ENCODE peak calls at places on chromosomes 5 and 9, in nine cellular contexts. One of them, this sample, is unnamed.

GRCh38 chr5:88438006-88438405 is 169.4 kb upstream of the TMEM161B start:
- DNase-seq in testis: no peak
- DNase-seq in tibial nerve: no peak
- DNase-seq in body of pancreas: no peak
- DNase-seq in mesenchymal stem cell: no peak
- DNase-seq in right lobe of liver: no peak
- DNase-seq in SK-N-SH: no peak
- DNase-seq in fibroblast of lung: no peak
- DNase-seq in endothelial cell of umbilical vein: no peak
- DNase-seq in this sample: no peak

GRCh38 chr9:32738501-32739172 is 44.7 kb upstream of the TMEM215 start:
- DNase-seq in testis: no peak
- DNase-seq in tibial nerve: no peak
- DNase-seq in body of pancreas: no peak
- DNase-seq in mesenchymal stem cell: no peak
- DNase-seq in right lobe of liver: no peak
- DNase-seq in SK-N-SH: no peak
- DNase-seq in fibroblast of lung: no peak
- DNase-seq in endothelial cell of umbilical vein: no peak
- DNase-seq in this sample: no peak

GRCh38 chr9:16058131-16058549 is 505.3 kb downstream of the CCDC171 start:
- DNase-seq in testis: no peak
- DNase-seq in tibial nerve: no peak
- DNase-seq in body of pancreas: no peak
- DNase-seq in mesenchymal stem cell: peak
- DNase-seq in right lobe of liver: no peak
- DNase-seq in SK-N-SH: no peak
- DNase-seq in fibroblast of lung: peak
- DNase-seq in endothelial cell of umbilical vein: peak
- DNase-seq in this sample: no peak

GRCh38 chr9:131762356-131762932 is 22.6 kb upstream of the RAPGEF1 start:
- DNase-seq in testis: peak
- DNase-seq in tibial nerve: peak
- DNase-seq in body of pancreas: peak
- DNase-seq in mesenchymal stem cell: peak
- DNase-seq in right lobe of liver: peak
- DNase-seq in SK-N-SH: peak
- DNase-seq in fibroblast of lung: peak
- DNase-seq in endothelial cell of umbilical vein: peak
- DNase-seq in this sample: peak

GRCh38 chr5:10699281-10699874 is 61.7 kb downstream of the DAP start:
- DNase-seq in testis: no peak
- DNase-seq in tibial nerve: no peak
- DNase-seq in body of pancreas: no peak
- DNase-seq in mesenchymal stem cell: peak
- DNase-seq in right lobe of liver: no peak
- DNase-seq in SK-N-SH: no peak
- DNase-seq in fibroblast of lung: no peak
- DNase-seq in endothelial cell of umbilical vein: peak
- DNase-seq in this sample: no peak

GRCh38 chr9:116191757-116192415 is 38.3 kb downstream of the PAPPA start:
- DNase-seq in testis: no peak
- DNase-seq in tibial nerve: no peak
- DNase-seq in body of pancreas: no peak
- DNase-seq in mesenchymal stem cell: no peak
- DNase-seq in right lobe of liver: no peak
- DNase-seq in SK-N-SH: no peak
- DNase-seq in fibroblast of lung: no peak
- DNase-seq in endothelial cell of umbilical vein: no peak
- DNase-seq in this sample: no peak

GRCh38 chr5:78005021-78005785 is 229.1 kb upstream of the TBCA start:
- DNase-seq in testis: peak
- DNase-seq in tibial nerve: no peak
- DNase-seq in body of pancreas: no peak
- DNase-seq in mesenchymal stem cell: peak
- DNase-seq in right lobe of liver: no peak
- DNase-seq in SK-N-SH: no peak
- DNase-seq in fibroblast of lung: peak
- DNase-seq in endothelial cell of umbilical vein: peak
- DNase-seq in this sample: no peak

GRCh38 chr5:112087222-112087621 is 330.2 kb upstream of the NREP start:
- DNase-seq in testis: no peak
- DNase-seq in tibial nerve: no peak
- DNase-seq in body of pancreas: no peak
- DNase-seq in mesenchymal stem cell: no peak
- DNase-seq in right lobe of liver: no peak
- DNase-seq in SK-N-SH: no peak
- DNase-seq in fibroblast of lung: no peak
- DNase-seq in endothelial cell of umbilical vein: no peak
- DNase-seq in this sample: no peak

GRCh38 chr5:65066385-65066784 is 297.7 kb downstream of the CWC27 start:
- DNase-seq in testis: peak
- DNase-seq in tibial nerve: no peak
- DNase-seq in body of pancreas: no peak
- DNase-seq in mesenchymal stem cell: no peak
- DNase-seq in right lobe of liver: no peak
- DNase-seq in SK-N-SH: no peak
- DNase-seq in fibroblast of lung: no peak
- DNase-seq in endothelial cell of umbilical vein: no peak
- DNase-seq in this sample: peak

GRCh38 chr9:134830926-134831720 is 49.5 kb upstream of the FCN2 start:
- DNase-seq in testis: no peak
- DNase-seq in tibial nerve: no peak
- DNase-seq in body of pancreas: no peak
- DNase-seq in mesenchymal stem cell: no peak
- DNase-seq in right lobe of liver: no peak
- DNase-seq in SK-N-SH: no peak
- DNase-seq in fibroblast of lung: no peak
- DNase-seq in endothelial cell of umbilical vein: no peak
- DNase-seq in this sample: no peak

GRCh38 chr5:90954951-90955635 is 396.5 kb downstream of the ADGRV1 start:
- DNase-seq in testis: no peak
- DNase-seq in tibial nerve: no peak
- DNase-seq in body of pancreas: no peak
- DNase-seq in mesenchymal stem cell: no peak
- DNase-seq in right lobe of liver: no peak
- DNase-seq in SK-N-SH: no peak
- DNase-seq in fibroblast of lung: no peak
- DNase-seq in endothelial cell of umbilical vein: no peak
- DNase-seq in this sample: no peak

GRCh38 chr9:94511943-94512265 is 43.0 kb upstream of the PCAT7 start:
- DNase-seq in testis: no peak
- DNase-seq in tibial nerve: no peak
- DNase-seq in body of pancreas: no peak
- DNase-seq in mesenchymal stem cell: no peak
- DNase-seq in right lobe of liver: no peak
- DNase-seq in SK-N-SH: peak
- DNase-seq in fibroblast of lung: no peak
- DNase-seq in endothelial cell of umbilical vein: no peak
- DNase-seq in this sample: no peak

GRCh38 chr9:17625644-17626388 is 47.0 kb downstream of the SH3GL2 start:
- DNase-seq in testis: no peak
- DNase-seq in tibial nerve: no peak
- DNase-seq in body of pancreas: no peak
- DNase-seq in mesenchymal stem cell: no peak
- DNase-seq in right lobe of liver: no peak
- DNase-seq in SK-N-SH: no peak
- DNase-seq in fibroblast of lung: no peak
- DNase-seq in endothelial cell of umbilical vein: no peak
- DNase-seq in this sample: no peak

GRCh38 chr5:57113486-57113885 is 60.4 kb upstream of the GPBP1 start:
- DNase-seq in testis: no peak
- DNase-seq in tibial nerve: no peak
- DNase-seq in body of pancreas: no peak
- DNase-seq in mesenchymal stem cell: no peak
- DNase-seq in right lobe of liver: no peak
- DNase-seq in SK-N-SH: no peak
- DNase-seq in fibroblast of lung: no peak
- DNase-seq in endothelial cell of umbilical vein: no peak
- DNase-seq in this sample: no peak

GRCh38 chr5:143554918-143555477 is 151.5 kb upstream of the NR3C1 start:
- DNase-seq in testis: no peak
- DNase-seq in tibial nerve: no peak
- DNase-seq in body of pancreas: no peak
- DNase-seq in mesenchymal stem cell: peak
- DNase-seq in right lobe of liver: no peak
- DNase-seq in SK-N-SH: no peak
- DNase-seq in fibroblast of lung: peak
- DNase-seq in endothelial cell of umbilical vein: no peak
- DNase-seq in this sample: peak

GRCh38 chr5:166073921-166074838 is 2217.3 kb upstream of the WWC1 start:
- DNase-seq in testis: no peak
- DNase-seq in tibial nerve: no peak
- DNase-seq in body of pancreas: no peak
- DNase-seq in mesenchymal stem cell: no peak
- DNase-seq in right lobe of liver: no peak
- DNase-seq in SK-N-SH: no peak
- DNase-seq in fibroblast of lung: no peak
- DNase-seq in endothelial cell of umbilical vein: no peak
- DNase-seq in this sample: no peak

GRCh38 chr5:171537463-171537862 is 118.0 kb downstream of the FGF18 start:
- DNase-seq in testis: no peak
- DNase-seq in tibial nerve: no peak
- DNase-seq in body of pancreas: no peak
- DNase-seq in mesenchymal stem cell: peak
- DNase-seq in right lobe of liver: no peak
- DNase-seq in SK-N-SH: no peak
- DNase-seq in fibroblast of lung: no peak
- DNase-seq in endothelial cell of umbilical vein: no peak
- DNase-seq in this sample: no peak

GRCh38 chr5:1430121-1430795 is 15.0 kb downstream of the SLC6A3 start:
- DNase-seq in testis: no peak
- DNase-seq in tibial nerve: no peak
- DNase-seq in body of pancreas: peak
- DNase-seq in mesenchymal stem cell: no peak
- DNase-seq in right lobe of liver: peak
- DNase-seq in SK-N-SH: no peak
- DNase-seq in fibroblast of lung: no peak
- DNase-seq in endothelial cell of umbilical vein: no peak
- DNase-seq in this sample: no peak

GRCh38 chr9:3863114-3863528 is 337.3 kb upstream of the RFX3 start:
- DNase-seq in testis: peak
- DNase-seq in tibial nerve: peak
- DNase-seq in body of pancreas: no peak
- DNase-seq in mesenchymal stem cell: peak
- DNase-seq in right lobe of liver: no peak
- DNase-seq in SK-N-SH: peak
- DNase-seq in fibroblast of lung: peak
- DNase-seq in endothelial cell of umbilical vein: peak
- DNase-seq in this sample: no peak
- H3K27ac ChIP-seq in testis: peak
- H3K27ac ChIP-seq in tibial nerve: no peak
- H3K27ac ChIP-seq in body of pancreas: no peak
- H3K27ac ChIP-seq in mesenchymal stem cell: peak
- H3K27ac ChIP-seq in right lobe of liver: no peak
- H3K27ac ChIP-seq in SK-N-SH: peak
- H3K27ac ChIP-seq in fibroblast of lung: peak
- H3K27ac ChIP-seq in endothelial cell of umbilical vein: peak
- H3K27ac ChIP-seq in this sample: no peak

GRCh38 chr9:113219186-113219936 is 1.7 kb downstream of the FKBP15 start:
- DNase-seq in testis: no peak
- DNase-seq in tibial nerve: no peak
- DNase-seq in body of pancreas: no peak
- DNase-seq in mesenchymal stem cell: no peak
- DNase-seq in right lobe of liver: no peak
- DNase-seq in SK-N-SH: no peak
- DNase-seq in fibroblast of lung: no peak
- DNase-seq in endothelial cell of umbilical vein: no peak
- DNase-seq in this sample: no peak
- H3K4me3 ChIP-seq in testis: no peak
- H3K4me3 ChIP-seq in tibial nerve: peak
- H3K4me3 ChIP-seq in body of pancreas: no peak
- H3K4me3 ChIP-seq in mesenchymal stem cell: peak
- H3K4me3 ChIP-seq in right lobe of liver: no peak
- H3K4me3 ChIP-seq in SK-N-SH: no peak
- H3K4me3 ChIP-seq in fibroblast of lung: peak
- H3K4me3 ChIP-seq in endothelial cell of umbilical vein: no peak
- H3K4me3 ChIP-seq in this sample: no peak

DNA sequence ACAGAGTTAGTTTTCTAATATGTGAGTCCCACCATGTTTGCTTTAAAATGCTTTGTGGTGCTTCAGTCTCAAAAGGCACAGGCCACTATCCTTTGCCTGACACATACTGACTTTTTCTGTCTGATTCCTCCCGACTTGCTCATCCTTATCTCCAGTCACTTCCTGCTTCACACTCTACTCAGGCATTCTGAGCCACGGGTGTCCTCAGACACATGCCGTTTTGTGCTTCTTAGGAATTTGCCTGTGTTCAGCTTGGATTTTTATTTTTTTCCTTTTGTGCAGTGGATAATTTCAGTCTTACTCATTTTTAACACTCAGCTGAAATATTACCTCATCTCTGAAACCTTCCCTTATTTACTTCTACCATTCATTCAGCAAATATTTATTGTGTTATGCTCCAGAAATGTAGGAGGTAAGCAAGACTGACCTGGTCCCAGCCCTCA is 54.1 kb downstream of the MAN2A1 start:
- DNase-seq in testis: no peak
- DNase-seq in tibial nerve: no peak
- DNase-seq in body of pancreas: no peak
- DNase-seq in mesenchymal stem cell: peak
- DNase-seq in right lobe of liver: no peak
- DNase-seq in SK-N-SH: no peak
- DNase-seq in fibroblast of lung: peak
- DNase-seq in endothelial cell of umbilical vein: peak
- DNase-seq in this sample: no peak
- H3K27ac ChIP-seq in testis: no peak
- H3K27ac ChIP-seq in tibial nerve: no peak
- H3K27ac ChIP-seq in body of pancreas: peak
- H3K27ac ChIP-seq in mesenchymal stem cell: peak
- H3K27ac ChIP-seq in right lobe of liver: peak
- H3K27ac ChIP-seq in SK-N-SH: peak
- H3K27ac ChIP-seq in fibroblast of lung: peak
- H3K27ac ChIP-seq in endothelial cell of umbilical vein: peak
- H3K27ac ChIP-seq in this sample: no peak

DNA sequence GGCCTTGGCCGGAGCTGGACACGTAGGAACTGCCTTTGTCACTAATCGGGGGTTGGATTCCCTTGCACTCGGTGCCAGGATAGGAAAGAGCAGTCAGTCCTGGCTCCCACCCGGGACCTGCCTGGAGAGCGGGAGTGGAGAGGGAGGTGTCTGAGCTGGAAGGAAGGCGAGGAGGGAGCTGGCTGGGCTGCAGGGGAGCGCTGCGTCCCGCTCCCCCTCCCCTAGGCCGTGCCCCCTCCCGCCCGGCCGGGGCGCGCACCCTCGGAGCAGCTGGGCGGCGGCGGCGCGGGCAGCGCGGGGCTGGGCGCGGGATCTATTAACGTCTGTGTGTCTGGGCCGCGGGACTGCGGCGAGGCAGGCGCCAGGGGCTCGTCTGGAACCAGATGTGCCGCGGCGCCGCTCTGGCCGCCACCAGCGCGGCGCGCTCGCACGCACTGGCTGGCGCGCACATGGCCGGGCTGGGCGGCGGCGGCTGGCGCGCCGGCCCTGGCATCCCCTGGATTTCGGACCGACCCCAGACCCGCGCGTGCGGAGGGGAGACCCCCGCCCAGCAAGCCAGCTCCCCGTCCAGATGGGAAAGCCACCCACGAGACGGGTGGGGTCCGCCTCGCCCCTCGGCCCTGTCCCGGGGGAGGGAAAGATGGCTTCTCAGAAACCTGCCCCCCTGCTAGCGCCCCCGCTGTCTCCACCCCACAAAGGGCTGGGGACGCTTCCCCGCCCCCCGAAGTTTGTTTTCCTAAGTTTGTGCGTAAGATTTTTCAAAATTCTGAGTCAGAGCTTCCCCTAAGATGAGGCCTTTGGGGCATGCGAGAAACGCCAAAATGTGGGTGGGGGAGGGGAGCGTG is 31.9 kb downstream of the PRRX2 start:
- DNase-seq in testis: peak
- DNase-seq in tibial nerve: peak
- DNase-seq in body of pancreas: peak
- DNase-seq in mesenchymal stem cell: peak
- DNase-seq in right lobe of liver: no peak
- DNase-seq in SK-N-SH: peak
- DNase-seq in fibroblast of lung: peak
- DNase-seq in endothelial cell of umbilical vein: no peak
- DNase-seq in this sample: no peak
- H3K4me3 ChIP-seq in testis: peak
- H3K4me3 ChIP-seq in tibial nerve: peak
- H3K4me3 ChIP-seq in body of pancreas: no peak
- H3K4me3 ChIP-seq in mesenchymal stem cell: peak
- H3K4me3 ChIP-seq in right lobe of liver: peak
- H3K4me3 ChIP-seq in SK-N-SH: peak
- H3K4me3 ChIP-seq in fibroblast of lung: peak
- H3K4me3 ChIP-seq in endothelial cell of umbilical vein: peak
- H3K4me3 ChIP-seq in this sample: no peak